ENCODE peak calls at places on chromosomes 7 and 10, in four cellular contexts. E is IMR-90, W is trophoblast cell, J is neuronal stem cell. G is an unnamed sample.

GRCh38 chr7:129949292-129950133 is 3.2 kb downstream of the UBE2H start:
- DNase-seq in W (peak), E (peak), J (peak), G (peak)

GRCh38 chr7:8441106-8441590 is 7.7 kb downstream of the NXPH1 start:
- DNase-seq in J (no peak), W (no peak), E (no peak), G (no peak)

GRCh38 chr10:102814873-102815661 is 22.1 kb downstream of the CYP17A1 start:
- DNase-seq in W (peak), J (no peak), E (peak), G (peak)

GRCh38 chr10:90111671-90112070 is 410.3 kb downstream of the KIF20B start:
- DNase-seq in J (no peak), W (no peak), E (no peak), G (peak)

GRCh38 chr10:125102821-125103220 is 57.5 kb downstream of the CTBP2 start:
- DNase-seq in E (no peak), J (no peak), W (no peak), G (no peak)

GRCh38 chr7:22823142-22823497 is 471 bp upstream of the TOMM7 start:
- DNase-seq in E (no peak), W (no peak), J (no peak), G (no peak)

GRCh38 chr7:55026086-55026790 is 7.4 kb downstream of the EGFR start:
- DNase-seq in J (no peak), E (no peak), W (no peak), G (peak)

GRCh38 chr10:29634764-29635625 is at the start of gene SVIL:
- DNase-seq in J (no peak), E (peak), W (no peak), G (peak)

GRCh38 chr10:117967149-117967548 is 79.6 kb downstream of the RAB11FIP2 start:
- DNase-seq in J (no peak), W (no peak), E (no peak), G (no peak)

GRCh38 chr7:113256883-113257531 is 138.7 kb upstream of the SMIM30 start:
- DNase-seq in J (no peak), E (no peak), W (no peak), G (no peak)

GRCh38 chr7:75818462-75818861 is 4.9 kb upstream of the CCL24 start:
- DNase-seq in E (no peak), W (no peak), J (no peak), G (no peak)

GRCh38 chr10:99630439-99630838 is 10.2 kb upstream of the SLC25A28 start:
- DNase-seq in E (peak), W (no peak), J (no peak), G (peak)

GRCh38 chr7:37110641-37111421 is 337.8 kb downstream of the ELMO1 start:
- DNase-seq in W (peak), J (no peak), E (no peak), G (peak)

GRCh38 chr10:17454181-17454800 is at the start of gene ST8SIA6:
- DNase-seq in E (peak), W (no peak), J (peak), G (peak)

GRCh38 chr7:111953611-111954010 is 252.6 kb downstream of the DOCK4 start:
- DNase-seq in J (no peak), E (no peak), W (no peak), G (peak)

GRCh38 chr10:131532745-131533341 is 221.3 kb upstream of the TCERG1L start:
- DNase-seq in E (no peak), J (no peak), W (no peak), G (no peak)

GRCh38 chr7:16471933-16472332 is 6.4 kb upstream of the SOSTDC1 start:
- DNase-seq in E (no peak), W (no peak), J (no peak), G (no peak)

GRCh38 chr7:112131016-112131415 is 75.2 kb downstream of the DOCK4 start:
- DNase-seq in E (no peak), J (no peak), W (no peak), G (no peak)

GRCh38 chr10:77116904-77117303 is 520.7 kb downstream of the KCNMA1 start:
- DNase-seq in J (no peak), E (no peak), W (no peak), G (no peak)

GRCh38 chr7:130875901-130876300 is 141.9 kb upstream of the KLF14 start:
- DNase-seq in E (peak), W (no peak), J (no peak), G (no peak)

GRCh38 chr7:130369831-130370230 is 10.5 kb upstream of the CPA1 start:
- DNase-seq in W (no peak), E (no peak), J (no peak), G (peak)

GRCh38 chr7:43721193-43721806 is 8.0 kb downstream of the COA1 start:
- DNase-seq in E (peak), W (no peak), J (peak), G (peak)

GRCh38 chr10:44911081-44911540 is at the start of gene TMEM72:
- DNase-seq in J (no peak), W (no peak), E (no peak), G (no peak)

GRCh38 chr10:122051609-122052385 is 62.8 kb downstream of the TACC2 start:
- DNase-seq in E (peak), J (peak), W (peak), G (peak)

GRCh38 chr7:67907792-67908191 is 911.2 kb downstream of the TYW1 start:
- DNase-seq in E (no peak), W (no peak), J (no peak), G (no peak)

GRCh38 chr7:111855842-111856227 is 293.5 kb upstream of the IMMP2L start:
- DNase-seq in W (no peak), J (no peak), E (peak), G (peak)

GRCh38 chr10:90986870-90987269 is 66.0 kb upstream of the ANKRD1 start:
- DNase-seq in W (no peak), J (no peak), E (no peak), G (no peak)

GRCh38 chr10:101939273-101939635 is 95.7 kb upstream of the KCNIP2 start:
- DNase-seq in J (no peak), W (peak), E (peak), G (peak)

GRCh38 chr7:114970732-114971131 is 48.8 kb downstream of the MDFIC start:
- DNase-seq in J (no peak), E (no peak), W (no peak), G (no peak)

GRCh38 chr10:95321554-95322301 is 30.9 kb upstream of the PDLIM1 start:
- DNase-seq in J (no peak), W (no peak), E (no peak), G (no peak)

GRCh38 chr10:43125881-43126731 is 12.1 kb upstream of the CSGALNACT2 start:
- DNase-seq in J (no peak), E (no peak), W (no peak), G (no peak)

GRCh38 chr10:8691498-8692017 is 637.1 kb downstream of the GATA3 start:
- DNase-seq in W (no peak), E (no peak), J (no peak), G (no peak)

GRCh38 chr10:109931153-109931552 is 7.8 kb upstream of the XPNPEP1 start:
- DNase-seq in J (no peak), W (no peak), E (no peak), G (no peak)

GRCh38 chr7:44276571-44277101 is 48.8 kb downstream of the CAMK2B start:
- DNase-seq in J (no peak), W (no peak), E (no peak), G (no peak)

GRCh38 chr10:116767235-116767634 is 24.9 kb upstream of the HSPA12A start:
- DNase-seq in W (no peak), J (no peak), E (no peak), G (peak)

GRCh38 chr10:124697837-124698559 is 46.2 kb downstream of the FAM53B start:
- DNase-seq in W (peak), E (peak), J (no peak), G (no peak)

GRCh38 chr7:24891173-24891787 is 88.7 kb downstream of the OSBPL3 start:
- DNase-seq in E (no peak), W (no peak), J (no peak), G (no peak)

DNA sequence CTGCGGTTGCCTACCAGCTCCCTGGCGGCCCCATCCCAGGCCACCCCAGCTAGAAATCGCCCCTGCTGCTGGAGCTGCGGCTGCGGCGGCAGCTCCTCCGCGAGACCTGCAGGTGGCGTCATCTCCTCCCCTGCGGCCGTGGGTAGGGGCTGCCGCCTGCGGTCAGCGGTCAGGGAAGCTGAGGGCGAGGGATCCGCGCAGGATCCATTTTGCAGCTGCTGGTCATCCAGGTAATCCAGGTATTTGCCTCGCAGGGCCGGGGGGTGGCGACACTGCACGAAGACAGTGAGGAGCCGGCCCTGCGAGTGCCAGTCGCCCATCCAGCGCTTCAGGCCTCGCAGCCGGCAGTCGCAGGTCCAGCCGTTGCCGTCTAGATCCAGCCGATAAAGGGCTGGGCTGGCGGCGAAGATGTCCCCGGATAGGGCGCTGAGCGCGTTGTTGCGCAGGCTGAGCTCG is 1.5 kb downstream of the TRIL start:
- DNase-seq in E (peak), W (peak), J (peak), G (peak)
- H4K8ac ChIP-seq in E (no peak), W (peak), J (no peak), G (peak)

DNA sequence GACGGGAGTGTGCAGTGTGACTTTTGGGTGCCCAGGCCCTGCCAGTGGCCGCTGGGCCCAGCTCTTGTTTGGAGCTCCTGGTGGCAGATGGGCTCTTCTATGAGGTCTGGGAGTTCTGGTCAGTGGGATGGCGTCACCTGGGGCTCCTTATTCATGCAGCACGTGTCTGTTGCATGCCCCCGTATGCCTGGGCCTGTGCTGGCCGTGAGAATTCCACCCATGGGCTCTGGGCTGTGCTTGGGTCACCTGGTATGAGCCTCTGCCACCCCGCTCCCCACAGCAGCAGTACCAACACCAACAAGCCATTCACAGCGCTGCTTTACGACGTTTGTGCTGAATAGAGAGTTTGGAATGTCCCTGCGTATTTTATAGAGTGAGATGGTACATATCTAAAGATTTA is 27.1 kb downstream of the INPP5A start:
- DNase-seq in W (no peak), J (no peak), E (no peak), G (no peak)
- H4K91ac ChIP-seq in W (no peak), J (no peak), E (no peak), G (no peak)

GRCh38 chr10:78972947-78973900 is 95.5 kb upstream of the ZMIZ1 start:
- DNase-seq in J (peak), E (peak), W (peak), G (peak)
- H3K4ac ChIP-seq in J (no peak), E (peak), W (peak), G (peak)

GRCh38 chr7:140007051-140007690 is 55.6 kb downstream of the PARP12 start:
- DNase-seq in W (no peak), J (no peak), E (no peak), G (no peak)
- H4K8ac ChIP-seq in W (no peak), J (no peak), E (no peak), G (no peak)

GRCh38 chr10:71419750-71420149 is 23.0 kb downstream of the CDH23 start:
- DNase-seq in J (no peak), W (no peak), E (no peak), G (no peak)
- H4K91ac ChIP-seq in J (no peak), W (no peak), E (no peak), G (no peak)

GRCh38 chr7:51013218-51013786 is 230.6 kb upstream of the GRB10 start:
- DNase-seq in E (no peak), J (no peak), W (no peak), G (no peak)
- H3K4ac ChIP-seq in E (no peak), J (no peak), W (no peak), G (no peak)

GRCh38 chr7:156618791-156619367 is 21.7 kb upstream of the RNF32 start:
- DNase-seq in E (no peak), W (no peak), J (no peak), G (no peak)
- H4K8ac ChIP-seq in E (no peak), W (peak), J (no peak), G (no peak)

DNA sequence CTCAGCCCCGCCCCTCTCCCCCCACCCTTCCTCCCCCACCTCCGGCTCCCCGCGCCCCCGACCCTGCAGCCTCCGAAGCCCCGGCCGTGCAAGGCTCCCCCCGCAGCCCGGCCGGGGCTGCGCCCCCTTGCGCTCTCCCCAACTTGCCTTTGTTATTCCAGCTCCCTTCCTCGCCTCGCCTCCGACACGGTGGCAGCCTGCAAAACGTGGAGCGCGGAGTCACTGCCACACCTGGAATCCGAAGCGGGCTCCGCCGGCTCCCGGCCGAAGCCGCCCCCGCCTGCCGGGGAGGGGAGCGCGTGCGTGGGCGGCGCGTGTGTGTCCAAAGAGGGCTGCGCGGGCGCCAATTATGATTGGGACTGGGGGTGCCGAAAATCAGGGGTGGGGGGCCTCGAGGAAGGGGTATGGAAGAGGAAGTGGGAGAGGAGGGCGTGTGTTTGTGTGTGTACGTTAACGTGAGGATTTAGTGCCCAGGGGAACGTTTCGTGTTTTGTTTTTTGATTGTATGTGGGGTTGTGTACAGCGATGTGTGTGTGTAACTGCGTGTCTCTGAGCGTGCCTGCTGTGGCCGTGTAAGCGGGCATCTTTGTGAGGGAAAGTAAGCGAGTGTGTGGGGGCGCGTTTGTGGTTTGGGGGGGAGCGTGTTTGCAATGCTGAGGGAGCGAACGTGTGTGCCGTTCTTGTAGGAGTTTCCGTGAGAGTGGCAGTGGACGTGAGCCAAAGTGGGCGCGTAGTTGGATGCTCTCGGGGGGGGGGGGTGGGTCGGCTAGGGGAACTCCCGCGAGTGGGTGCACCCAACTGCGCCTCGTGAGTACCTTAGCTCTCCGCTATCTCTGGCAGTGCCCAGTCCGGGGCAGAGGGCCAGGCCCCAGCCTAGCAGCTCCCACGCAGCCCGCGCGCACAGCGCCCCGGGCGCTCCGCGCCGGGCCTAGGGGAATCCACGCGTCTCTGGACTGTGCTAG is 1.2 kb upstream of the ZMIZ1 start:
- DNase-seq in J (peak), E (peak), W (peak), G (peak)
- H4K91ac ChIP-seq in J (no peak), E (peak), W (peak), G (peak)

GRCh38 chr7:121953601-121954000 is 80.6 kb downstream of the PTPRZ1 start:
- DNase-seq in W (no peak), J (no peak), E (no peak), G (no peak)

GRCh38 chr7:121953164-121953563 is 80.2 kb downstream of the PTPRZ1 start:
- DNase-seq in W (no peak), E (no peak), J (no peak), G (no peak)

DNA sequence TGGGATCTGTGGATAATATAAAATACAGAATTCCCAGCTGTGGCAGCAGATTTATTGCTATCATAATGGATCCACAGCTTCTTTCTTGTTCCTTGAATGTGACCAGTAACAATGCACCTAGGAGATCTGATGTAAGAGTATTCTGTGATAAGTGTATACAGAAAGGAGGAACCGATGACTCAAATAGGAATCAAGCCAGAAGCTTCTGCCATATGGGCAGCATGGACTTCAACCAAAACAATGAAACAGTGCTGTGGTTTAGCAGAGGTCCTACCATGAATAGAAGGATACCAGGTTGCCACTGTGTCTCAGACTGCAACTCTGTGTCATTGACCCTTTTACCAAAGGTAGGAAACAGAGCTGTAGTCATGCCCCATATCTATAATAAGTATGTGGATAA is 81.8 kb downstream of the PTPRZ1 start:
- DNase-seq in W (no peak), E (peak), J (no peak), G (peak)
- H3K4ac ChIP-seq in W (no peak), E (no peak), J (no peak), G (no peak)

GRCh38 chr7:100127866-100128601 is 1.3 kb downstream of the MBLAC1 start:
- DNase-seq in W (no peak), J (no peak), E (no peak), G (peak)
- H4K8ac ChIP-seq in W (peak), J (peak), E (peak), G (peak)